ENCODE peak calls at places on chromosomes 3 and 15, in ten cellular contexts. L is right atrium auricular region; O is prostate gland; V is CD8-positive, alpha-beta T cell; B is WTC11; F is neural crest cell; M is activated B cell treated with CpG ODN at 0.5 μM for 24 hours; R is Peyer's patch; X is GM20000; A is sigmoid colon. G is an unnamed sample.
A peak's percentile ranks its signal among the peaks of the same experiment; 100 is the strongest.

GRCh38 chr3:160756907-160757623 is 1.0 kb downstream of the PPM1L start:
- DNase-seq in V (no peak), A (peak; percentile 65), X (no peak), O (no peak), M (peak; percentile 15), R (peak; percentile 50), L (peak; percentile 61), B (peak; percentile 31), F (peak; percentile 3), G (no peak)

GRCh38 chr15:64287953-64288352 is 68.0 kb downstream of the CSNK1G1 start:
- DNase-seq in L (no peak), M (no peak), F (no peak), X (no peak), V (no peak), B (no peak), R (no peak), O (no peak), A (no peak), G (no peak)

GRCh38 chr15:43792761-43793493 is 807 bp downstream of the SERF2 start:
- DNase-seq in O (no peak), R (peak; percentile 59), L (no peak), X (no peak), B (peak; percentile 23), A (no peak), M (no peak), F (no peak), V (no peak), G (no peak)

GRCh38 chr15:101773496-101774100 is 29.7 kb upstream of the OR4F6 start:
- DNase-seq in R (no peak), B (peak; percentile 69), F (no peak), L (no peak), V (no peak), O (no peak), X (no peak), A (no peak), M (no peak), G (no peak)

GRCh38 chr15:32952901-32953889 is 235.4 kb downstream of the GREM1 start:
- DNase-seq in M (no peak), L (no peak), V (peak; percentile 18), R (no peak), O (no peak), B (no peak), X (no peak), F (no peak), A (no peak), G (no peak)

GRCh38 chr3:188439080-188439479 is 285.1 kb downstream of the LPP start:
- DNase-seq in L (no peak), X (peak; percentile 13), R (no peak), V (peak; percentile 25), B (no peak), A (no peak), O (no peak), M (no peak), F (no peak), G (no peak)

GRCh38 chr15:60788514-60789091 is 309.7 kb upstream of the ICE2 start:
- DNase-seq in V (no peak), B (no peak), X (no peak), R (no peak), A (no peak), M (no peak), O (no peak), F (no peak), L (no peak), G (no peak)

GRCh38 chr3:108524547-108524946 is 14.2 kb upstream of the MYH15 start:
- DNase-seq in X (no peak), M (no peak), B (no peak), O (no peak), A (no peak), R (no peak), V (no peak), L (no peak), F (no peak), G (no peak)

GRCh38 chr3:46008058-46008457 is 12.4 kb upstream of the FYCO1 start:
- DNase-seq in O (no peak), F (no peak), L (no peak), M (no peak), A (no peak), X (no peak), B (no peak), R (no peak), V (no peak), G (no peak)

GRCh38 chr15:59349715-59350420 is 22.8 kb downstream of the MYO1E start:
- DNase-seq in M (no peak), R (no peak), L (no peak), B (no peak), O (no peak), F (no peak), V (no peak), X (no peak), A (no peak), G (no peak)

GRCh38 chr3:170078620-170079281 is 41.0 kb downstream of the GPR160 start:
- DNase-seq in V (no peak), F (no peak), O (no peak), M (no peak), X (no peak), B (peak; percentile 23), A (no peak), L (no peak), R (no peak), G (no peak)

GRCh38 chr3:52670621-52671521 is 14.8 kb downstream of the PBRM1 start:
- DNase-seq in O (no peak), R (no peak), B (no peak), A (no peak), V (peak; percentile 24), X (peak; percentile 41), L (peak; percentile 61), F (no peak), M (no peak), G (no peak)

GRCh38 chr15:63473999-63474809 is 30.2 kb upstream of the USP3 start:
- DNase-seq in V (peak; percentile 65), L (no peak), F (no peak), M (peak; percentile 59), R (peak; percentile 74), O (peak; percentile 86), A (no peak), B (peak; percentile 55), X (peak; percentile 61), G (no peak)

GRCh38 chr15:69591905-69592508 is 139.4 kb downstream of the RPLP1 start:
- DNase-seq in L (no peak), A (no peak), B (no peak), X (no peak), R (no peak), M (no peak), F (no peak), V (no peak), O (peak; percentile 57), G (no peak)

GRCh38 chr15:49883121-49883520 is 235.9 kb downstream of the ATP8B4 start:
- DNase-seq in B (no peak), V (no peak), X (no peak), A (no peak), F (no peak), O (no peak), R (no peak), M (no peak), L (no peak), G (no peak)

GRCh38 chr3:155282416-155283091 is 10.9 kb downstream of the STRIT1 start:
- DNase-seq in A (no peak), O (no peak), M (no peak), V (no peak), B (no peak), X (no peak), F (no peak), R (no peak), L (no peak), G (no peak)

GRCh38 chr3:194104041-194104751 is 31.8 kb upstream of the HES1 start:
- DNase-seq in M (peak; percentile 75), V (no peak), B (no peak), F (no peak), R (peak; percentile 34), A (no peak), O (no peak), L (no peak), X (peak; percentile 27), G (no peak)

GRCh38 chr3:64445318-64446300 is 220.3 kb upstream of the PRICKLE2 start:
- DNase-seq in B (peak; percentile 83), L (no peak), O (no peak), M (no peak), V (no peak), A (no peak), F (peak; percentile 61), X (peak; percentile 26), R (no peak), G (peak; percentile 50)

GRCh38 chr15:90681480-90681879 is 35.7 kb upstream of the BLM start:
- DNase-seq in L (no peak), X (no peak), B (no peak), R (no peak), V (no peak), F (no peak), O (no peak), A (peak; percentile 65), M (no peak), G (no peak)

GRCh38 chr3:126960604-126960995 is 22.3 kb upstream of the PLXNA1 start:
- DNase-seq in L (no peak), X (no peak), F (no peak), A (peak; percentile 64), R (peak; percentile 44), M (no peak), V (no peak), B (no peak), O (no peak), G (no peak)
- TF ChIP-seq CTCF in L (no peak), X (no peak), F (peak; percentile 7), A (no peak), R (no peak), M (no peak), V (no peak), B (no peak), O (no peak), G (no peak)

GRCh38 chr3:72162649-72163184 is 377.8 kb upstream of the PROK2 start:
- DNase-seq in R (no peak), O (no peak), L (no peak), M (no peak), V (no peak), B (no peak), X (no peak), A (no peak), F (no peak), G (no peak)
- TF ChIP-seq CTCF in R (no peak), O (no peak), L (no peak), M (no peak), V (no peak), B (no peak), X (no peak), A (no peak), F (no peak), G (no peak)

DNA sequence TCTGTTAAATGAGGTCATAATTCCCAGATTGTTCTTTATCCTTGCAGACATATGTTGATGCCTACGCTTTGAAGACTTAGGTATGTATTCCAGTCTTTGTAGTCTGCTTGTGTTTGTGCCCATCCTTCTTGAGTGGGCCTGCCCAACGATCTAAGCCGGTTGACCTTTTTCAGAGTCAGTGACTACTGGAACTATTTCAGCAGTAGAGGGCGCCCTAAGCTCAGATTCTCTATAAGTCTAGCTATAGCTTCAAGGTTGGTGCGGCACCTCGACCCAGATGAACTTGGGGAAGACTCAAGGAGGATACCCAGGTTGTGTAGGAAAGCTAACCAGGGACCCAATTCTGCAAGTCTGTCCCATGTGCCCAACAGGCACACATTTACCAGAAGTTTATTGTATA is 228.8 kb upstream of the PPP2R3A start:
- DNase-seq in X (no peak), F (no peak), B (peak; percentile 76), R (no peak), A (no peak), M (no peak), V (no peak), O (peak; percentile 6), L (no peak), G (no peak)
- TF ChIP-seq CTCF in X (no peak), F (peak; percentile 42), B (peak; percentile 42), R (peak; percentile 8), A (no peak), M (no peak), V (no peak), O (no peak), L (no peak), G (no peak)

GRCh38 chr3:13174011-13174802 is 101.0 kb upstream of the IQSEC1 start:
- DNase-seq in M (no peak), A (peak; percentile 56), L (no peak), B (no peak), F (no peak), O (no peak), X (no peak), R (no peak), V (no peak), G (no peak)
- TF ChIP-seq CTCF in M (no peak), A (no peak), L (no peak), B (no peak), F (no peak), O (no peak), X (no peak), R (no peak), V (no peak), G (no peak)